ENCODE peak calls at places on chromosomes 4 and X, in nine cellular contexts. I is EL; O is type B pancreatic cell; D is NCI-H1105; T is mucosa of gallbladder; H is K562; Y is activated naive CD4-positive, alpha-beta T cell treated with Interleukin-2 at 50 U/mL for 16 hours; M is NT2/D1; C is GOT3. U is an unnamed sample.

GRCh38 chr4:95188701-95189401 is 359.9 kb downstream of the UNC5C start:
- DNase-seq in H (no peak), Y (no peak), C (no peak), M (no peak), T (no peak), D (no peak), O (no peak), I (no peak), U (no peak)

GRCh38 chr4:175051974-175052373 is 133.8 kb downstream of the ADAM29 start:
- DNase-seq in H (no peak), O (no peak), T (no peak), M (no peak), C (no peak), I (no peak), Y (no peak), D (no peak), U (no peak)

GRCh38 chr4:53589511-53589910 is 1.8 kb downstream of the LNX1 start:
- DNase-seq in H (no peak), M (no peak), D (no peak), O (no peak), T (no peak), C (no peak), Y (no peak), I (no peak), U (no peak)

GRCh38 chrX:123274796-123275195 is 90.7 kb downstream of the GRIA3 start:
- DNase-seq in D (no peak), H (no peak), T (no peak), I (no peak), O (no peak), Y (no peak), M (no peak), C (no peak), U (no peak)

GRCh38 chr4:4872148-4872903 is 12.9 kb downstream of the MSX1 start:
- DNase-seq in I (no peak), O (peak), M (no peak), C (no peak), Y (no peak), H (no peak), T (no peak), D (no peak), U (no peak)

GRCh38 chr4:972651-973424 is 531 bp downstream of the DGKQ start:
- DNase-seq in T (no peak), D (no peak), O (no peak), M (no peak), H (peak), I (peak), Y (peak), C (no peak), U (no peak)

GRCh38 chrX:87900320-87900908 is 382.8 kb downstream of the KLHL4 start:
- DNase-seq in Y (peak), D (no peak), C (no peak), H (no peak), T (no peak), I (no peak), O (no peak), M (no peak), U (no peak)

GRCh38 chr4:142925161-142925560 is 79.1 kb upstream of the INPP4B start:
- DNase-seq in Y (no peak), H (no peak), C (no peak), D (no peak), T (no peak), O (no peak), M (no peak), I (peak), U (no peak)

GRCh38 chrX:152821145-152821765 is 9.3 kb downstream of the CETN2 start:
- DNase-seq in M (peak), H (peak), T (no peak), O (no peak), D (peak), Y (no peak), I (peak), C (no peak), U (no peak)

GRCh38 chr4:150367326-150367725 is 214.6 kb upstream of the MAB21L2 start:
- DNase-seq in C (no peak), D (no peak), M (peak), I (no peak), T (no peak), H (no peak), Y (no peak), O (no peak), U (no peak)

GRCh38 chrX:24703185-24703494 is 9.4 kb downstream of the POLA1 start:
- DNase-seq in T (no peak), I (no peak), D (no peak), Y (peak), C (no peak), M (no peak), H (no peak), O (no peak), U (no peak)

GRCh38 chrX:140091276-140091886 is 126.1 kb upstream of the CXorf66 start:
- DNase-seq in T (no peak), I (no peak), Y (peak), D (no peak), M (no peak), O (no peak), C (no peak), H (peak), U (peak)

GRCh38 chr4:144816668-144817067 is 170.7 kb downstream of the HHIP start:
- DNase-seq in O (no peak), Y (no peak), C (no peak), D (no peak), M (no peak), H (no peak), T (no peak), I (no peak), U (no peak)

GRCh38 chr4:24208691-24209090 is 318.8 kb upstream of the PPARGC1A start:
- DNase-seq in Y (no peak), H (no peak), T (no peak), O (no peak), D (no peak), I (no peak), M (no peak), C (no peak), U (no peak)

GRCh38 chr4:18322111-18322510 is 300.6 kb upstream of the LCORL start:
- DNase-seq in I (no peak), T (no peak), D (no peak), Y (no peak), O (no peak), C (no peak), M (no peak), H (no peak), U (no peak)

GRCh38 chr4:110106946-110107325 is 91.5 kb downstream of the ELOVL6 start:
- DNase-seq in Y (no peak), I (peak), D (no peak), H (no peak), O (no peak), T (no peak), M (no peak), C (no peak), U (no peak)

GRCh38 chr4:8331567-8331955 is 62.0 kb downstream of the HTRA3 start:
- DNase-seq in H (no peak), M (no peak), O (no peak), C (no peak), T (no peak), I (no peak), D (no peak), Y (no peak), U (no peak)

GRCh38 chr4:183639291-183639690 is 19.7 kb downstream of the RWDD4 start:
- DNase-seq in O (no peak), D (no peak), I (peak), M (no peak), H (no peak), T (no peak), C (no peak), Y (no peak), U (no peak)

GRCh38 chr4:7195546-7196282 is 3.4 kb downstream of the SORCS2 start:
- DNase-seq in O (peak), I (no peak), Y (no peak), T (no peak), D (no peak), H (no peak), M (no peak), C (no peak), U (no peak)

GRCh38 chrX:147351644-147352043 is 537.1 kb upstream of the CXorf51A start:
- DNase-seq in C (no peak), Y (no peak), M (no peak), H (no peak), D (no peak), I (no peak), O (no peak), T (no peak), U (no peak)

GRCh38 chr4:140343303-140343702 is 30.1 kb upstream of the SCOC start:
- DNase-seq in Y (no peak), D (no peak), M (no peak), C (no peak), T (peak), I (no peak), H (no peak), O (no peak), U (no peak)

GRCh38 chrX:54494970-54495813 is 842 bp downstream of the FGD1 start:
- DNase-seq in I (peak), M (no peak), D (no peak), T (no peak), O (no peak), C (no peak), Y (no peak), H (no peak), U (peak)

GRCh38 chr4:17558941-17559708 is 17.9 kb upstream of the LAP3 start:
- DNase-seq in Y (no peak), C (no peak), O (no peak), T (no peak), M (no peak), D (no peak), I (no peak), H (no peak), U (no peak)

GRCh38 chr4:174490356-174490969 is 31.8 kb downstream of the HPGD start:
- DNase-seq in C (no peak), H (no peak), M (no peak), I (peak), D (no peak), T (no peak), O (no peak), Y (no peak), U (no peak)

GRCh38 chr4:122652379-122652778 is 31.5 kb upstream of the IL21 start:
- DNase-seq in O (no peak), C (no peak), T (no peak), Y (peak), I (peak), M (peak), H (peak), D (no peak), U (no peak)

GRCh38 chr4:53929955-53930798 is 134.2 kb downstream of the CHIC2 start:
- DNase-seq in D (peak), T (peak), M (peak), C (no peak), O (no peak), H (peak), I (peak), Y (peak), U (peak)

GRCh38 chr4:29459926-29460325 is 1260.2 kb upstream of the PCDH7 start:
- DNase-seq in O (no peak), I (peak), M (no peak), T (no peak), D (no peak), H (no peak), Y (no peak), C (no peak), U (no peak)

GRCh38 chrX:38678217-38678616 is 116.9 kb downstream of the TSPAN7 start:
- DNase-seq in T (no peak), H (no peak), C (no peak), Y (no peak), I (no peak), O (no peak), D (no peak), M (no peak), U (no peak)

GRCh38 chr4:2867758-2868491 is 24.3 kb downstream of the ADD1 start:
- DNase-seq in Y (no peak), T (peak), C (no peak), H (peak), O (no peak), D (no peak), I (no peak), M (no peak), U (no peak)

GRCh38 chr4:18844726-18845125 is 823.2 kb upstream of the LCORL start:
- DNase-seq in C (no peak), I (peak), T (no peak), M (no peak), D (no peak), Y (no peak), H (no peak), O (no peak), U (no peak)

GRCh38 chr4:7831330-7831729 is 108.3 kb downstream of the AFAP1 start:
- DNase-seq in O (no peak), M (no peak), H (peak), T (no peak), C (no peak), I (peak), D (no peak), Y (peak), U (no peak)

GRCh38 chrX:129771266-129771995 is 8.3 kb upstream of the SASH3 start:
- DNase-seq in O (no peak), C (no peak), Y (peak), I (no peak), T (no peak), M (no peak), D (no peak), H (no peak), U (no peak)

GRCh38 chrX:81286608-81287007 is 84.7 kb downstream of the SH3BGRL start:
- DNase-seq in T (no peak), H (no peak), I (no peak), D (no peak), M (no peak), O (no peak), Y (no peak), C (no peak), U (no peak)

GRCh38 chr4:90349632-90350031 is 222.4 kb downstream of the CCSER1 start:
- DNase-seq in Y (no peak), D (no peak), I (no peak), O (no peak), H (no peak), C (no peak), T (no peak), M (no peak), U (no peak)

GRCh38 chr4:18536420-18536819 is 514.9 kb upstream of the LCORL start:
- DNase-seq in D (no peak), H (no peak), O (no peak), Y (no peak), M (peak), T (no peak), C (no peak), I (no peak), U (no peak)

GRCh38 chr4:145098675-145099037 is 545 bp downstream of the ABCE1 start:
- DNase-seq in M (no peak), T (peak), I (peak), H (no peak), D (no peak), O (no peak), C (no peak), Y (peak), U (peak)

GRCh38 chrX:14529288-14529989 is at the start of gene GLRA2:
- DNase-seq in O (no peak), Y (peak), D (no peak), I (peak), C (no peak), H (no peak), M (peak), T (peak), U (peak)

GRCh38 chr4:85701881-85702321 is 227.0 kb downstream of the ARHGAP24 start:
- DNase-seq in M (no peak), I (no peak), T (no peak), D (no peak), H (no peak), O (no peak), C (no peak), Y (no peak), U (no peak)